ENCODE peak calls at places on chromosome 19, in seven cellular contexts. W, J, N, T, Q, O and L are unnamed samples.

GRCh38 chr19:41981724-41982123 is 12.3 kb downstream of the ATP1A3 start:
- DNase-seq in W (no peak), J (no peak), N (no peak), T (no peak), Q (no peak), O (no peak), L (no peak)

GRCh38 chr19:29497686-29498436 is 27.9 kb upstream of the VSTM2B start:
- DNase-seq in W (no peak), J (no peak), N (peak), T (no peak), Q (no peak), O (no peak), L (no peak)

GRCh38 chr19:33302175-33302973 is at the start of gene CEBPA:
- DNase-seq in W (peak), J (no peak), N (peak), T (peak), Q (peak), O (peak), L (peak)

GRCh38 chr19:57888494-57889231 is at the start of gene ZNF814:
- DNase-seq in W (peak), J (peak), N (peak), T (peak), Q (peak), O (peak), L (peak)

GRCh38 chr19:17441241-17442135 is 7.0 kb downstream of the TMEM221 start:
- DNase-seq in W (no peak), J (no peak), N (no peak), T (peak), Q (peak), O (no peak), L (no peak)

GRCh38 chr19:57110592-57111328 is 9.0 kb upstream of the USP29 start:
- DNase-seq in W (no peak), J (no peak), N (no peak), T (no peak), Q (no peak), O (no peak), L (no peak)

GRCh38 chr19:29884044-29884443 is 58.0 kb upstream of the URI1 start:
- DNase-seq in W (no peak), J (no peak), N (no peak), T (no peak), Q (no peak), O (no peak), L (no peak)

GRCh38 chr19:33171916-33172359 is 22.2 kb upstream of the LRP3 start:
- DNase-seq in W (no peak), J (no peak), N (no peak), T (no peak), Q (no peak), O (peak), L (no peak)

GRCh38 chr19:29365836-29366417 is 153.0 kb upstream of the UQCRFS1 start:
- DNase-seq in W (no peak), J (no peak), N (no peak), T (no peak), Q (no peak), O (no peak), L (no peak)

GRCh38 chr19:21569497-21569870 is 64.1 kb downstream of the ZNF429 start:
- DNase-seq in W (no peak), J (no peak), N (no peak), T (peak), Q (no peak), O (no peak), L (no peak)
- H3K4me3 ChIP-seq in W (no peak), J (peak), N (peak), T (no peak), Q (no peak), O (peak), L (no peak)

DNA sequence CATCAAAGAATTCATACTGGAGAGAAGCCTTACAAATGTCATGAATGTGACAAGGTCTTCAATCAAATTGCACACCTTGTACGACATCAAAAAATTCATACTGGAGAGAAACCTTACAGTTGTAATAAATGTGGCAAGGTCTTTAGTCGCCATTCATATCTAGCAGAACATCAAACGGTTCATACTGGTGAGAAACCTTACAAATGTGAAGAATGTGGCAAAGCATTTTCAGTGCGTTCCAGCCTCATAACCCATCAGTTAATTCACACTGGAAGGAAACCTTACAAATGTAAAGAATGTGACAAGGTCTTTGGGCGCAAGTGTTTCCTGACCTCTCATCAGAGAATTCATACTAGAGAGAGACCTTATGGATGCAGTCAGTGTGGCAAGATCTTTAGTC is 13.2 kb upstream of the ZNF534 start:
- DNase-seq in W (no peak), J (no peak), N (no peak), T (no peak), Q (no peak), O (no peak), L (no peak)
- H3K27ac ChIP-seq in W (no peak), J (no peak), N (no peak), T (no peak), Q (no peak), O (no peak), L (no peak)

DNA sequence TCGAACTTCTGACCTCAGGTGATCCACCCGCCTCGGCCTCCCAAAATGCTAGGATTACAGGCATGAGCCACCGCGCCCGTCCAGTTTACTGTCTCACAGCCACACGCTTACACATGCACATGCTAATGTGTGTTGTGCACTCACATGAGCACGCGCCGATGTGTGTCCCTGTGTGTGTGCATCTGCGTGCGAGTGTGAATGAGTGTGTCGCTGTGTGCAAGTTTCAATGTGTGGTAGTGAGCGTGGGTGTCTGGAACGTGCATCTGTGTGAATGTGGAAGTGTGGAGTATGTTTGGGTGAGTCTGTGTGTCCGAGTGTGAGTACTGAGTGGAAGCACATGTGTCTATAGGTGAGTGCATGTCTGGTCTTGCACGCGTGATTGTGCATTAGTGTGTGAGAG is 4.2 kb downstream of the MAST1 start:
- DNase-seq in W (no peak), J (no peak), N (no peak), T (no peak), Q (no peak), O (no peak), L (no peak)
- H3K4me3 ChIP-seq in W (no peak), J (no peak), N (no peak), T (no peak), Q (no peak), O (no peak), L (no peak)

GRCh38 chr19:45791744-45792481 is 732 bp downstream of the DMWD start:
- DNase-seq in W (no peak), J (no peak), N (no peak), T (no peak), Q (no peak), O (no peak), L (no peak)
- H3K27ac ChIP-seq in W (peak), J (peak), N (peak), T (no peak), Q (no peak), O (peak), L (peak)

GRCh38 chr19:49428547-49429451 is 3.6 kb downstream of the GFY start:
- DNase-seq in W (no peak), J (no peak), N (no peak), T (no peak), Q (peak), O (no peak), L (no peak)
- H3K4me3 ChIP-seq in W (no peak), J (no peak), N (no peak), T (no peak), Q (peak), O (no peak), L (no peak)

GRCh38 chr19:55173186-55173716 is 6.8 kb upstream of the DNAAF3 start:
- DNase-seq in W (no peak), J (no peak), N (no peak), T (no peak), Q (no peak), O (no peak), L (no peak)
- H3K27ac ChIP-seq in W (no peak), J (no peak), N (no peak), T (no peak), Q (no peak), O (no peak), L (no peak)

GRCh38 chr19:16204005-16204294 is 6.2 kb downstream of the AP1M1 start:
- DNase-seq in W (no peak), J (no peak), N (no peak), T (no peak), Q (no peak), O (no peak), L (no peak)
- H3K4me3 ChIP-seq in W (no peak), J (no peak), N (no peak), T (no peak), Q (no peak), O (no peak), L (no peak)

GRCh38 chr19:39238209-39238608 is 6.6 kb downstream of the IFNL3 start:
- DNase-seq in W (no peak), J (no peak), N (no peak), T (no peak), Q (no peak), O (no peak), L (no peak)
- H3K27ac ChIP-seq in W (no peak), J (no peak), N (no peak), T (no peak), Q (no peak), O (no peak), L (no peak)